ENCODE peak calls at places on chromosomes 7 and 10, in ten cellular contexts. F, D, M, S, E, P, Y, Q, A and H are unnamed samples.

GRCh38 chr7:44914992-44915607 is 29.8 kb upstream of the PURB start:
- DNase-seq in Y (no peak), A (no peak), F (no peak), Q (no peak), S (no peak), M (no peak), E (peak; percentile 89), D (no peak), P (peak; percentile 28), H (no peak)

GRCh38 chr7:116571552-116571951 is 46.7 kb downstream of the CAV1 start:
- DNase-seq in F (no peak), P (no peak), D (peak; percentile 66), Q (no peak), S (no peak), Y (no peak), M (peak; percentile 51), A (no peak), E (no peak), H (no peak)

GRCh38 chr7:149196151-149196704 is 882 bp downstream of the ZNF282 start:
- DNase-seq in E (peak; percentile 37), A (peak; percentile 38), Y (peak; percentile 42), P (peak; percentile 35), D (no peak), M (peak; percentile 16), S (peak; percentile 53), Q (no peak), F (no peak), H (no peak)

GRCh38 chr7:74032191-74032490 is 4.2 kb downstream of the ELN start:
- DNase-seq in A (no peak), Q (no peak), F (no peak), M (no peak), S (peak; percentile 93), P (no peak), Y (peak; percentile 92), D (no peak), E (no peak), H (peak; percentile 59)

GRCh38 chr7:926061-927030 is 28.1 kb downstream of the ADAP1 start:
- DNase-seq in S (peak; percentile 64), F (peak; percentile 41), Q (no peak), P (peak; percentile 18), E (no peak), Y (no peak), M (peak; percentile 25), A (no peak), D (no peak), H (peak; percentile 47)

GRCh38 chr7:6448943-6449543 is 1.3 kb upstream of the DAGLB start:
- DNase-seq in P (peak; percentile 11), M (no peak), Q (no peak), F (no peak), Y (no peak), E (no peak), S (no peak), A (no peak), D (no peak), H (no peak)

GRCh38 chr10:66292456-66292855 is 633.4 kb upstream of the LRRTM3 start:
- DNase-seq in D (no peak), Q (no peak), Y (no peak), P (no peak), M (no peak), E (no peak), F (no peak), A (no peak), S (no peak), H (no peak)

GRCh38 chr7:128860158-128861073 is 2.2 kb upstream of the ATP6V1F start:
- DNase-seq in D (no peak), M (peak; percentile 49), A (no peak), P (no peak), Q (no peak), S (no peak), Y (peak; percentile 73), F (no peak), E (no peak), H (no peak)

GRCh38 chr10:13206546-13207443 is 27.4 kb downstream of the UCMA start:
- DNase-seq in A (no peak), Q (no peak), P (no peak), D (no peak), E (peak; percentile 9), Y (peak; percentile 68), S (no peak), F (no peak), M (peak; percentile 53), H (no peak)